ENCODE peak calls at places on chromosomes 5 and 9, in five cellular contexts. B is H7, N is astrocyte of the spinal cord, K is ovary, A is mesendoderm. P is an unnamed sample.

GRCh38 chr5:122385286-122385685 is 73.2 kb downstream of the SNCAIP start:
- DNase-seq in B (no peak), K (no peak), A (no peak), N (no peak), P (no peak)

GRCh38 chr5:178425621-178426068 is 164.5 kb downstream of the COL23A1 start:
- DNase-seq in K (no peak), A (no peak), N (no peak), B (peak), P (no peak)

GRCh38 chr9:129990269-129991005 is 52.6 kb downstream of the FNBP1 start:
- DNase-seq in B (no peak), N (no peak), A (no peak), K (no peak), P (no peak)

GRCh38 chr9:138102246-138103051 is 224.9 kb downstream of the CACNA1B start:
- DNase-seq in K (no peak), B (peak), A (no peak), N (no peak), P (no peak)

GRCh38 chr9:124164800-124165199 is 92.9 kb upstream of the NEK6 start:
- DNase-seq in A (no peak), K (no peak), N (no peak), B (no peak), P (peak)

GRCh38 chr5:1235838-1236237 is 10.7 kb downstream of the SLC6A18 start:
- DNase-seq in B (no peak), K (no peak), N (no peak), A (no peak), P (no peak)

GRCh38 chr5:59759600-59760357 is 133.7 kb downstream of the PDE4D start:
- DNase-seq in K (no peak), B (no peak), A (peak), N (peak), P (no peak)

GRCh38 chr5:149666212-149666852 is 63.8 kb upstream of the PPARGC1B start:
- DNase-seq in N (peak), B (no peak), K (no peak), A (no peak), P (no peak)

GRCh38 chr5:159465604-159466003 is 135.3 kb upstream of the IL12B start:
- DNase-seq in K (no peak), A (no peak), N (no peak), B (no peak), P (no peak)

GRCh38 chr9:89445801-89446228 is 52.1 kb downstream of the SEMA4D start:
- DNase-seq in N (no peak), A (no peak), B (no peak), K (no peak), P (peak)

GRCh38 chr5:139577689-139578347 is 16.7 kb downstream of the UBE2D2 start:
- DNase-seq in A (no peak), N (no peak), K (no peak), B (no peak), P (no peak)

GRCh38 chr5:177113566-177114424 is 19.8 kb upstream of the NSD1 start:
- DNase-seq in B (peak), N (peak), K (peak), A (peak), P (peak)

GRCh38 chr5:139147743-139148079 is 50.5 kb downstream of the SIL1 start:
- DNase-seq in A (no peak), B (no peak), K (peak), N (peak), P (peak)

GRCh38 chr5:115888027-115888426 is 46.3 kb downstream of the AP3S1 start:
- DNase-seq in N (peak), K (no peak), B (no peak), A (no peak), P (no peak)

GRCh38 chr9:86614871-86615849 is 260.9 kb upstream of the TUT7 start:
- DNase-seq in A (peak), K (peak), B (peak), N (no peak), P (peak)

GRCh38 chr9:38003230-38003629 is 65.8 kb downstream of the SHB start:
- DNase-seq in K (no peak), B (no peak), A (no peak), N (no peak), P (no peak)

GRCh38 chr9:127500399-127500798 is 49.1 kb downstream of the LRSAM1 start:
- DNase-seq in B (no peak), N (no peak), K (no peak), A (no peak), P (no peak)

GRCh38 chr9:104766025-104766424 is 2.1 kb downstream of the NIPSNAP3B start:
- DNase-seq in N (no peak), A (no peak), K (no peak), B (no peak), P (no peak)

GRCh38 chr5:15203376-15203775 is 296.6 kb upstream of the FBXL7 start:
- DNase-seq in K (no peak), N (peak), A (no peak), B (no peak), P (no peak)

GRCh38 chr5:74239268-74239667 is 401.3 kb downstream of the ENC1 start:
- DNase-seq in B (no peak), N (no peak), K (no peak), A (no peak), P (no peak)

GRCh38 chr9:2116073-2116472 is 100.9 kb downstream of the SMARCA2 start:
- DNase-seq in K (no peak), A (peak), N (no peak), B (peak), P (no peak)

GRCh38 chr5:168798065-168799023 is 219.2 kb upstream of the PANK3 start:
- DNase-seq in B (no peak), K (no peak), A (no peak), N (no peak), P (no peak)

GRCh38 chr5:179796877-179797608 is 3.3 kb downstream of the LTC4S start:
- DNase-seq in B (peak), K (peak), A (no peak), N (no peak), P (no peak)

GRCh38 chr9:126635061-126635460 is 21.3 kb downstream of the LMX1B start:
- DNase-seq in K (no peak), A (no peak), N (no peak), B (no peak), P (no peak)

GRCh38 chr5:52177193-52177592 is 610.5 kb upstream of the ITGA1 start:
- DNase-seq in K (no peak), B (no peak), A (no peak), N (no peak), P (no peak)

GRCh38 chr5:158874343-158874742 is 225.4 kb downstream of the EBF1 start:
- DNase-seq in A (no peak), B (no peak), N (no peak), K (no peak), P (no peak)

GRCh38 chr5:55418994-55419991 is 111.5 kb downstream of the MTREX start:
- DNase-seq in B (no peak), A (peak), N (peak), K (no peak), P (no peak)

GRCh38 chr5:124908603-124909451 is 162.4 kb upstream of the ZNF608 start:
- DNase-seq in K (no peak), B (no peak), N (no peak), A (peak), P (no peak)

DNA sequence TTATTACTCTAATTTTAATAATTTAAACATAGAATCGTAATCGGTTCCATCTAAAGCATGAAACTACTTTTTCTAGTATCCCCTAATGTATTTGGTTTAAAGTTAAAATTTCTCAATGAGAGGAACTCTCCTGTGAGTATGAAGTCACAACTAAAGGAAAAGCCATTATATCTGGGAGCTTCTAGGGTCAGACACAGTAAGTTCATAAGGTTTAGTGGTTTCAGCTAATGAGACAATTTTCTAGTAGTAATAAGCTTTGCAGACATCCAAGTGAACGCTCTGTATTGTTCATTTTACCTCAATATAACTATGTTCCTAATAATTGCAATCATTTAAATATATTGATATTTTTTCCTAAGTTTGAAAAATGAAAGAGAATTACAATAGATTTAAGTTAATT is 364.4 kb upstream of the CDH9 start:
- DNase-seq in A (no peak), B (no peak), N (no peak), K (no peak), P (no peak)
- H3K4me3 ChIP-seq in A (no peak), B (no peak), N (no peak), K (no peak), P (no peak)

GRCh38 chr5:133818031-133818431 is 150.4 kb downstream of the C5orf15 start:
- DNase-seq in B (no peak), K (peak), N (peak), A (peak), P (peak)
- H3K4me3 ChIP-seq in B (no peak), K (no peak), N (no peak), A (no peak), P (no peak)

DNA sequence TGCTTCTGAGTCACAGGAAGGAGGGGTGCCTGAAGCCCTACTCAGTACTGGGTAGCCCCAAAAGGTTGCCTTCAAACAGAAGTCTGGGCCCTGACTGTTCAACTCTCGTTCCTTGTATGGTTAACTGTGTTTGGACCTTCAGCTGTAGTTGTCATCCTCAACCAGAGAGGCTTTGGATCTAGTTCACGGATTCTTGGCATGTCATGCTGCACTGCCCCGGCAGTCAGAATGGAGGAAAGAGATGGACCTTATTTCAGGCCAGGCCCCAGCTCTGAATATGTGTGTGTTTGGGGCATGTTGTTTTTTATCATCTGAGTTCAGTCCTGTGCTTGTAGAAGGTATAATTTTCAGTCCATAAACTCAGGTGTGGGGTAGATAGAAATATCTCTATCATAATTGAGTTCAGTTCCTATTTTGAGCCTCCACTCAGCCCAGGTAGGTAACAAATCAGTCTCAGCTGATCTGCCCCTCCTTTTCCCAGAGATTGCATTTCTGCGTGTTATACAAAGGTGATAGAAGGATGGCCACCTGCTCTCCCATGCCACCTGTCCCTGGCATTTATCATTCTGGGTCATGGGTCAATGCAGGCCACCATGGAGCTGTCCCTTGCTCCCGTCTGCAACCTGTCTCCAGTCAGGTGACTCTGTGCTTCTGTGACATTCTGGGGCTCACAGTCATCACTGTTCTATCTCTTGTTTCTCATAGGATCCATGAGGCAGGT is 127.5 kb upstream of the CPEB4 start:
- DNase-seq in K (no peak), A (no peak), B (no peak), N (no peak), P (no peak)
- H3K4me3 ChIP-seq in K (no peak), A (no peak), B (no peak), N (no peak), P (no peak)

GRCh38 chr5:147863409-147864194 is 14.9 kb upstream of the SCGB3A2 start:
- DNase-seq in B (no peak), N (no peak), K (no peak), A (no peak), P (no peak)

GRCh38 chr5:147874910-147875367 is 3.6 kb upstream of the SCGB3A2 start:
- DNase-seq in A (peak), B (peak), N (no peak), K (no peak), P (no peak)

DNA sequence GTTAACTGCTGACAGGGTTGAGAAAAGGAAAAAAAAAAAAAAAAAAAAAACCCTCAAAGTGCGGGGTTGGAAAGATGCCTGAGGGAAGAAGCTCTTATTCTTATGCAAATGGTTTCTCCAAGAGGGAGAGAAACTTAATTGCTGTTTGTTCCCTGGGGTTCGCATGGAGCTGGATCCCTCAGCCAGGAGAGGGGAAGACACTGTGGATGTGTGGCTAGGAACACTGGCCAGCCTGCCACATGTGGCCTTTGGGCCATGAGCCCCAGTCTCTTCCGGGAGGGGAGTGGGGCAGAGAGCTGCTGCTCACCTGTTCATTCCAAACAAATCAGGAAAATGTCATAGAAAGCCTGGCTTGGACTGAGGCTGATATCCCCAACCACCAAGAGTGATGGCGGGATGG is 9.4 kb upstream of the SCGB3A2 start:
- DNase-seq in N (no peak), A (peak), K (no peak), B (peak), P (no peak)
- H3K4me3 ChIP-seq in N (no peak), A (no peak), K (no peak), B (peak), P (no peak)

DNA sequence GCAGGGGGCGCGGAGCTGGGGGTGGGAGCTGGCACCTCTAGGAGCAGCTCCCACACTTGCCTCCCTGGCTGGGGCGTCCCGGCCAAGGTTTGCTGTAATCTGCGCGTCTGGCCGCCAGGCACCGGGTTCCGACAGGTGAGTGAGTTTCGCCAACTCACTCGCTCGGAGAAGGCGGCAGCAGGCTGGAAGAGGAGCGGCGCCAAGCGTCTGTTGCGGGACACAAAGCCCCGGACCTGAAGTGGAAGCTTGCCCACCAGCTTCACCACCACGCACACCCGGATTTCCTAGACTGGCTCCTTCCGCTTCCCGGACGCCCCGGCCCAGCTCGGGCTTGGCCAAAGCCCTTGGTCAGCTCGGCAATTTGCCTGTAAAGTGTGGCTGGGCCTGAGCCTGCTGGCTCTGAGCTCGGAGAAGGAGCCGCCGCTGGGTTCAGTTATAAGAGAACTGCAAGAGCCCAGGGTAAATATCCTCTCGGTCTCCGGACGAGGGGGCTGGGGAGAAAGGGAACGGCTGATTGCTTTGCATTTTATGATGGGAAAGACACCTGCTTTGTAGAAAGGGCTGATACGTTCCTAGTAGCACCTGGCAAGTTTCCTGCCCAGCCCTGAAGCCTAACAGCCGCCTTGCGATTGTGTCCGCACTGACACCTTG is 461 bp upstream of the GNA14 start:
- DNase-seq in N (peak), B (peak), K (peak), A (peak), P (peak)
- H3K4me3 ChIP-seq in N (peak), B (peak), K (peak), A (peak), P (peak)

P was measured in heart right ventricle.